ENCODE peak calls at places on chromosomes 16 and 17, in four cellular contexts. M is IMR-90, I is H9, G is H1. Q is an unnamed sample.
A peak's percentile ranks its signal among the peaks of the same experiment; 100 is the strongest.

GRCh38 chr17:59172436-59173004 is 17.0 kb downstream of the PRR11 start:
- DNase-seq in I (no peak), G (no peak), M (no peak), Q (no peak)

GRCh38 chr17:48494335-48494734 is 36.5 kb downstream of the HOXB1 start:
- DNase-seq in G (no peak), I (no peak), M (peak; percentile 90), Q (no peak)

GRCh38 chr16:16143038-16143763 is 80.1 kb downstream of the ABCC6 start:
- DNase-seq in G (peak; percentile 71), I (peak; percentile 64), M (no peak), Q (peak; percentile 74)

GRCh38 chr17:48261297-48261880 is 153.8 kb downstream of the SNX11 start:
- DNase-seq in G (peak; percentile 70), I (peak; percentile 93), M (peak; percentile 11), Q (peak; percentile 93)

GRCh38 chr17:44780845-44781480 is 22.2 kb downstream of the ADAM11 start:
- DNase-seq in I (no peak), G (no peak), M (no peak), Q (no peak)

GRCh38 chr17:48749621-48750553 is 21.3 kb upstream of the HOXB13 start:
- DNase-seq in M (no peak), I (peak; percentile 64), G (no peak), Q (peak; percentile 48)

GRCh38 chr16:31471875-31472558 is at the start of gene TGFB1I1:
- DNase-seq in G (peak; percentile 64), I (peak; percentile 50), M (peak; percentile 80), Q (peak; percentile 63)

GRCh38 chr16:83744521-83744981 is 63.2 kb upstream of the HSBP1 start:
- DNase-seq in M (peak; percentile 7), I (peak; percentile 36), G (no peak), Q (peak; percentile 82)

GRCh38 chr17:10292057-10292931 is 80.5 kb downstream of the MYH13 start:
- DNase-seq in M (peak; percentile 26), I (no peak), G (no peak), Q (peak; percentile 56)

GRCh38 chr17:37446027-37446426 is 39.3 kb downstream of the TADA2A start:
- DNase-seq in G (no peak), I (no peak), M (no peak), Q (peak; percentile 75)

GRCh38 chr16:23174622-23175021 is 7.9 kb upstream of the SCNN1G start:
- DNase-seq in I (no peak), M (peak; percentile 5), G (no peak), Q (peak; percentile 22)

GRCh38 chr17:27573971-27574525 is 56.9 kb upstream of the LGALS9 start:
- DNase-seq in M (peak; percentile 69), I (no peak), G (no peak), Q (peak; percentile 95)

GRCh38 chr16:54931041-54931756 is 534 bp downstream of the IRX5 start:
- DNase-seq in M (no peak), I (peak; percentile 50), G (peak; percentile 75), Q (peak; percentile 52)

GRCh38 chr16:67158637-67159600 is 790 bp downstream of the TRADD start:
- DNase-seq in I (peak; percentile 61), G (peak; percentile 73), M (no peak), Q (peak; percentile 32)

GRCh38 chr17:17253445-17253844 is 16.5 kb upstream of the FLCN start:
- DNase-seq in G (no peak), I (no peak), M (no peak), Q (no peak)

GRCh38 chr17:62067165-62068145 is 2.4 kb upstream of the MED13 start:
- DNase-seq in G (no peak), M (no peak), I (peak; percentile 62), Q (peak; percentile 51)

GRCh38 chr17:75778861-75779249 is 5.8 kb upstream of the UNK start:
- DNase-seq in I (peak; percentile 75), M (peak; percentile 35), G (no peak), Q (no peak)

GRCh38 chr16:7471268-7471667 is 138.6 kb downstream of the RBFOX1 start:
- DNase-seq in M (no peak), G (no peak), I (no peak), Q (no peak)

GRCh38 chr17:56260421-56260820 is 107.1 kb downstream of the ANKFN1 start:
- DNase-seq in I (no peak), G (no peak), M (no peak), Q (no peak)

GRCh38 chr16:68992521-68992920 is 112.9 kb upstream of the HAS3 start:
- DNase-seq in M (peak; percentile 86), I (no peak), G (no peak), Q (no peak)

GRCh38 chr16:85570735-85571562 is 42.2 kb upstream of the GSE1 start:
- DNase-seq in I (no peak), G (no peak), M (no peak), Q (no peak)

GRCh38 chr17:45381001-45381400 is 51.7 kb downstream of the ARHGAP27 start:
- DNase-seq in M (no peak), G (no peak), I (no peak), Q (no peak)

GRCh38 chr16:31356566-31357323 is 1.8 kb downstream of the ITGAX start:
- DNase-seq in M (no peak), G (peak; percentile 56), I (peak; percentile 55), Q (peak; percentile 27)

GRCh38 chr16:83835972-83836566 is 28.3 kb downstream of the HSBP1 start:
- DNase-seq in I (no peak), G (no peak), M (peak; percentile 86), Q (no peak)

GRCh38 chr17:69654981-69655581 is 240.6 kb downstream of the MAP2K6 start:
- DNase-seq in M (peak; percentile 95), I (no peak), G (no peak), Q (peak; percentile 18)

GRCh38 chr16:26963109-26963508 is 103.6 kb upstream of the C16orf82 start:
- DNase-seq in G (peak; percentile 70), M (peak; percentile 36), I (peak; percentile 75), Q (peak; percentile 77)

GRCh38 chr17:72927760-72928159 is 164.7 kb downstream of the SLC39A11 start:
- DNase-seq in I (no peak), G (no peak), M (no peak), Q (no peak)

GRCh38 chr17:72930031-72930430 is 162.5 kb downstream of the SLC39A11 start:
- DNase-seq in I (no peak), M (no peak), G (no peak), Q (no peak)

GRCh38 chr17:72927146-72927545 is 165.3 kb downstream of the SLC39A11 start:
- DNase-seq in G (no peak), M (no peak), I (no peak), Q (no peak)

GRCh38 chr17:72926171-72926570 is 166.3 kb downstream of the SLC39A11 start:
- DNase-seq in G (no peak), I (no peak), M (peak; percentile 41), Q (no peak)

GRCh38 chr17:72928454-72929136 is 163.9 kb downstream of the SLC39A11 start:
- DNase-seq in I (no peak), G (no peak), M (no peak), Q (no peak)
- H2BK5ac ChIP-seq in I (no peak overlapping the region), G (no peak overlapping the region), M (no peak overlapping the region), Q (no peak overlapping the region)

DNA sequence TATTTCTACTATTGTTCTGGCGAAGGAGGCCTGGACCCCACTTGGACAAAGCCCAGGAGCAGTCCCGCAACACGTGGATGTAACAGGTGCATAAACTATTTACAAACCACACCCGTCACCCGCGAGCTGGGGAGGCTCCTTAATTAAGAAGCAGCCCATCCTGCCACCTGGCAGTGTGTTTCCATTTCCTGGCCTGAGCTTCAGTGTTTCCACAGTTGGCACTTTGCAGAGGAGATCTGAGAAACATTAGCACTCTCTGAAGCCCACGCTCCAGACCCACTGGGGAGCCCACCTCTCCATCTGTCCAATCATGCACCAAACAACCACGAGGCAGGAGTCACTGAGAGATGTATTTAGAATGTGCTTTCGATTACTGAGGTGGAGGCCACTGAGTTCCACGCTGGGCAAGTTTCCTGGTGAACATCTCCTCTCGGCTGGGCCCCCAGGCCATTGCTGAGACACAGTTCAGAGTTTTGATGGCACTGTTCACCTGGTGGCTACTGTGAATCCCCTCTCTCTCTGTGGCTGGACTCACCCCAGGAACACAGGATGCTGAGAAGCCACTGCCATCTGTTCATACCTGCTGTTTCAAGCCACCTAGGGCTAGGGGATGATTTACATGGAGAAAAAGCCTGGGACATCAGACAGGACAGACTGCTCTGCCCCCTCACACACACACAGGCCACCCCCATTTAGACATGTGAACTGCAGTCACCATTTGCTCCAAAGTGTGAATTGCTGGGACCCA is 129.1 kb downstream of the AIPL1 start:
- DNase-seq in G (no peak), I (no peak), M (no peak), Q (no peak)
- H3K56ac ChIP-seq in G (no peak overlapping the region), I (no peak overlapping the region), M (no peak overlapping the region), Q (no peak overlapping the region)

GRCh38 chr17:66715745-66716156 is 119.2 kb upstream of the CACNG5 start:
- DNase-seq in I (peak; percentile 62), G (no peak), M (peak; percentile 75), Q (peak; percentile 85)

GRCh38 chr17:66712453-66712852 is 122.5 kb upstream of the CACNG5 start:
- DNase-seq in M (no peak), G (no peak), I (peak; percentile 40), Q (no peak)

GRCh38 chr17:66715076-66715675 is 119.7 kb upstream of the CACNG5 start:
- DNase-seq in G (no peak), I (peak; percentile 28), M (no peak), Q (no peak)

GRCh38 chr17:66713533-66714042 is 121.3 kb upstream of the CACNG5 start:
- DNase-seq in M (no peak), G (no peak), I (no peak), Q (no peak)

DNA sequence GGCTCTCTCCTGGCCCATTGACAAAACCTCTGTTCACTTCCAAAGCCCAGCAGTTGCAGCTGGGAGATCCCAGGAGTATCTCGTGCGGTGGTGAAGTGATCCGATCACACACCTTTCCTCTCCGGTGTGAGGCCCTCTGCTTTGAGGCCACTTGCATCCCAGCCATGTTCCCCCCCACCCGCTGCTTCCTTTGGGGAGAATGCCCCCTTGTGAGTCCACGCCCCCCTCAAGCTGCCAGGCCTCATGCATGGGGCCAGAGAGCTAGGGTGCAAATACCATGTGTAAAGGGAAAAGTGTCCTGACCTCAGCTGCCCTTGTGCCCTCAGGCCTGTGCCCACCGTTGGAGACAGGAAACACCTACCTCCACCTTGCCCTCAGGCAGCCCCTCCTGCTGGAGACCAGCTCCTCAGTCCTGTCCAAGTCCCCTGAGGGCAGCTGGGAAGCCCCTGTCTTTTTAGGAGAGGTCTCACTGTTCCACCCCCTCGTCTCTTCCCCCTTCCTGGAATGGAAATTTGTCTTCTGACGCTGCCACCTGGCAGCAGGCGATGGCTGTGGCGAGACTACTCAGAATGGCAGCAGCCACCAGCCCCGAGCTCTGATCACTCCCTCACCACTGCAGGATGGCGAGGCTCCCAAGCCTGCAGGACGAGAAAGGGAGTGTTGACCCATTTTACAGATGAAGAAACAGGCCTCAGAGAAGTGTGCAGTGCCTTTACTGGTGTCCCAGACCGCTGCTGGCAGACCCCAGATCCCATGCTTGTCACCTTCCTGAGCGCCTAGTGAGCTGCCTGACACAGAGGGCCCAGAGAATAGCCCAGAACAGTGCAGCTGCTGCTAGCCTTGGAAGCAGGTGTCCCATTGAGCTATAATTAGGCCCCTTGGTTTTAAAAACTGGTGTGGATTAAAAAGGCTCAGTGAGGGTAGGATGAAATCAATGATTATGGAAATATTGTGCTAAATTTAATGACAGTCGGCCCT is 120.6 kb upstream of the CACNG5 start:
- DNase-seq in I (peak; percentile 48), M (no peak), G (no peak), Q (no peak)
- H2BK5ac ChIP-seq in I (no peak overlapping the region), M (no peak overlapping the region), G (no peak overlapping the region), Q (no peak overlapping the region)

DNA sequence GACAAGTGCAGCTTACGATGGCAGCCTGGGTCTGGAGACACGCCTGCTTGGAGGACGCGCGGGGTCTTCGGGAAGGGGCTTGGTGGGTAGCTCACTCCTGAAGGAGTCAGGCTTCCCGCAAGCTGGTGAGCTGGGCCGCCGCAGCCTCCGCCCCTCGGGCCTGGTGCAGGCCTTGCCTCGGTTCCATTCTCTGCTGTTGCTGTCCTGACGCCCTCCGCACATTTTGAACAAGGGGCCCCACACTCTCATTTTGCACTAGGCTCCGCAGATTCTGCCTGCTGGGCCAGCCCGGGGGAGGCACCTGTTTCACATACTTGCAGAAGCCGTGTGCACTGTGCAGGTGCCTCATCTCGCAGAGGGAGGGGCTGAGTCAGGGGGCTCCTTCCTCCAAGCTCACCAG is 31.9 kb upstream of the CBX4 start:
- DNase-seq in M (no peak), G (no peak), I (no peak), Q (no peak)
- H3K56ac ChIP-seq in M (no peak overlapping the region), G (no peak overlapping the region), I (no peak overlapping the region), Q (no peak overlapping the region)